ENCODE peak calls at places on chromosomes 7 and 10, in nine cellular contexts. M, C, K, S, U, O, N, E and G are unnamed samples.

GRCh38 chr7:157010588-157011332 is at the start of gene MNX1:
- DNase-seq in S (no peak), U (peak), K (peak), M (no peak), C (peak), E (peak), O (no peak), N (peak), G (peak)

GRCh38 chr7:114087674-114088539 is 169.1 kb upstream of the PPP1R3A start:
- DNase-seq in M (no peak), N (no peak), C (peak), O (no peak), S (no peak), E (no peak), U (no peak), K (peak), G (peak)

GRCh38 chr10:11547111-11547625 is 64.3 kb downstream of the USP6NL start:
- DNase-seq in N (no peak), O (no peak), U (no peak), M (no peak), K (no peak), E (no peak), S (no peak), C (no peak), G (no peak)

GRCh38 chr10:33216661-33217427 is 117.6 kb downstream of the NRP1 start:
- DNase-seq in O (no peak), C (no peak), E (no peak), K (no peak), S (no peak), M (no peak), N (no peak), U (no peak), G (no peak)

GRCh38 chr7:110973566-110973965 is 117.4 kb upstream of the LRRN3 start:
- DNase-seq in K (no peak), S (no peak), E (no peak), U (no peak), O (no peak), C (no peak), M (no peak), N (no peak), G (no peak)

GRCh38 chr7:34187908-34188307 is 282.6 kb downstream of the BMPER start:
- DNase-seq in U (no peak), E (no peak), N (no peak), C (no peak), M (no peak), S (no peak), O (no peak), K (no peak), G (no peak)

GRCh38 chr7:29123611-29124190 is 22.6 kb downstream of the CPVL start:
- DNase-seq in E (no peak), M (no peak), C (no peak), O (no peak), N (no peak), K (no peak), U (no peak), S (no peak), G (no peak)

GRCh38 chr10:121481222-121481621 is 117.0 kb downstream of the FGFR2 start:
- DNase-seq in S (no peak), C (no peak), U (no peak), O (no peak), M (no peak), K (no peak), N (no peak), E (no peak), G (no peak)

GRCh38 chr10:13376297-13376696 is 28.2 kb upstream of the SEPHS1 start:
- DNase-seq in S (no peak), C (no peak), O (no peak), U (no peak), E (no peak), M (no peak), K (no peak), N (no peak), G (no peak)

GRCh38 chr10:3048114-3049019 is 19.0 kb upstream of the PFKP start:
- DNase-seq in O (no peak), M (no peak), N (no peak), S (no peak), U (no peak), E (no peak), K (no peak), C (no peak), G (no peak)

GRCh38 chr10:125449571-125449970 is 233.4 kb downstream of the TEX36 start:
- DNase-seq in M (no peak), S (no peak), U (no peak), N (no peak), E (no peak), O (no peak), C (no peak), K (no peak), G (no peak)

GRCh38 chr10:88490216-88490980 is 92.7 kb downstream of the RNLS start:
- DNase-seq in S (no peak), E (no peak), N (peak), U (no peak), M (no peak), C (no peak), K (no peak), O (no peak), G (no peak)

GRCh38 chr10:90306187-90306586 is 551.7 kb downstream of the HTR7 start:
- DNase-seq in K (no peak), O (no peak), S (peak), U (no peak), M (no peak), N (no peak), C (no peak), E (no peak), G (no peak)

GRCh38 chr10:88851706-88852105 is at the start of gene ANKRD22:
- DNase-seq in C (peak), U (no peak), N (no peak), S (peak), M (no peak), E (peak), K (no peak), O (peak), G (no peak)

GRCh38 chr10:128047337-128047736 is 78.9 kb downstream of the MKI67 start:
- DNase-seq in O (peak), K (no peak), U (peak), M (peak), N (peak), C (peak), S (no peak), E (peak), G (no peak)

GRCh38 chr7:32670105-32670504 is 174.8 kb downstream of the AVL9 start:
- DNase-seq in E (no peak), S (peak), N (no peak), O (no peak), C (no peak), K (no peak), M (no peak), U (no peak), G (no peak)

GRCh38 chr7:21476429-21476828 is 48.5 kb downstream of the SP4 start:
- DNase-seq in S (no peak), N (no peak), M (no peak), K (no peak), E (no peak), C (no peak), O (no peak), U (no peak), G (no peak)

GRCh38 chr7:79410345-79410744 is 43.1 kb downstream of the MAGI2 start:
- DNase-seq in M (no peak), U (no peak), O (no peak), N (no peak), S (no peak), K (no peak), E (no peak), C (no peak), G (no peak)

GRCh38 chr10:71396714-71397339 is at the start of gene CDH23:
- DNase-seq in U (peak), K (peak), E (no peak), S (no peak), O (no peak), M (no peak), N (no peak), C (no peak), G (no peak)